ENCODE peak calls at places on chromosome 16, in six cellular contexts. K is activated naive CD4-positive, alpha-beta T cell treated with anti-CD3 and anti-CD28 coated beads, Interleukin-2, amount 50 U/mL, for 72 hours; M is heart left ventricle; X is uterus; W is NK-92 treated with Interleukin-12 subunit alpha and Interleukin-12 subunit beta, amount 100 ng/mL, for 24 hours; Z is thoracic aorta. C is an unnamed sample.

GRCh38 chr16:68972008-68972407 is 128.7 kb downstream of the TANGO6 start:
- DNase-seq in M (no peak), K (no peak), Z (no peak), X (no peak), W (no peak), C (no peak)

GRCh38 chr16:64717871-64718270 is 404.0 kb downstream of the CDH11 start:
- DNase-seq in M (no peak), X (no peak), K (no peak), Z (no peak), W (no peak), C (no peak)

GRCh38 chr16:81752225-81752875 is 26.7 kb upstream of the PLCG2 start:
- DNase-seq in K (no peak), X (no peak), M (peak), Z (no peak), W (no peak), C (peak)

GRCh38 chr16:66862023-66862520 is 17.9 kb downstream of the CA7 start:
- DNase-seq in M (no peak), Z (no peak), W (no peak), X (no peak), K (no peak), C (no peak)

GRCh38 chr16:14405611-14406537 is 224.2 kb downstream of the PARN start:
- DNase-seq in K (no peak), M (no peak), X (no peak), W (no peak), Z (no peak), C (peak)

GRCh38 chr16:10616744-10617640 is 36.6 kb upstream of the EMP2 start:
- DNase-seq in X (peak), Z (no peak), W (no peak), K (no peak), M (peak), C (peak)

GRCh38 chr16:48014349-48015135 is 141.3 kb downstream of the ABCC12 start:
- DNase-seq in K (no peak), W (no peak), X (no peak), Z (no peak), M (no peak), C (no peak)

GRCh38 chr16:379961-380836 is 1.6 kb downstream of the PGAP6 start:
- DNase-seq in Z (no peak), W (no peak), M (no peak), K (no peak), X (no peak), C (no peak)

GRCh38 chr16:3738541-3738940 is 21.2 kb upstream of the TRAP1 start:
- DNase-seq in K (no peak), M (no peak), X (no peak), Z (no peak), W (no peak), C (no peak)

GRCh38 chr16:54921229-54921824 is 9.3 kb upstream of the IRX5 start:
- DNase-seq in M (no peak), K (no peak), W (no peak), X (no peak), Z (no peak), C (no peak)

GRCh38 chr16:17104654-17105053 is 366.1 kb downstream of the XYLT1 start:
- DNase-seq in K (no peak), W (no peak), Z (no peak), M (no peak), X (no peak), C (no peak)

GRCh38 chr16:77794586-77794985 is 6.2 kb downstream of the VAT1L start:
- DNase-seq in M (no peak), K (no peak), X (no peak), Z (no peak), W (no peak), C (no peak)

GRCh38 chr16:1314399-1315068 is 5.1 kb downstream of the UBE2I start:
- DNase-seq in K (no peak), M (no peak), W (no peak), Z (no peak), X (no peak), C (no peak)

GRCh38 chr16:83539736-83540490 is 267.9 kb upstream of the HSBP1 start:
- DNase-seq in Z (no peak), X (no peak), M (no peak), K (no peak), W (no peak), C (no peak)

C was measured in psoas muscle.